ENCODE peak calls at places on chromosomes 2 and 18, in five cellular contexts. One of them, this sample, is unnamed.

GRCh38 chr18:8450013-8450412 is 159.2 kb upstream of the RAB12 start:
- DNase-seq in GM23338: peak; percentile 86
- DNase-seq in PC-3: peak; percentile 18
- DNase-seq in HCT116: peak; percentile 37
- DNase-seq in GM23248: peak; percentile 35
- DNase-seq in this sample: no peak

GRCh38 chr2:81194176-81194575 is 889.6 kb upstream of the LRRTM1 start:
- DNase-seq in GM23338: no peak
- DNase-seq in PC-3: no peak
- DNase-seq in GM23248: no peak
- DNase-seq in HCT116: no peak
- DNase-seq in this sample: no peak

GRCh38 chr2:144015036-144015435 is 504.9 kb downstream of the ZEB2 start:
- DNase-seq in GM23248: peak; percentile 20
- DNase-seq in PC-3: peak; percentile 40
- DNase-seq in HCT116: no peak
- DNase-seq in GM23338: no peak
- DNase-seq in this sample: no peak

GRCh38 chr2:163733301-163733938 is 2.4 kb downstream of the FIGN start:
- DNase-seq in GM23338: no peak
- DNase-seq in PC-3: no peak
- DNase-seq in HCT116: no peak
- DNase-seq in GM23248: peak; percentile 67
- DNase-seq in this sample: no peak

GRCh38 chr18:74196220-74197119 is 48.1 kb downstream of the TIMM21 start:
- DNase-seq in HCT116: peak; percentile 42
- DNase-seq in GM23248: peak; percentile 61
- DNase-seq in PC-3: peak; percentile 75
- DNase-seq in GM23338: peak; percentile 74
- DNase-seq in this sample: peak; percentile 64

GRCh38 chr18:56097561-56098095 is 509.6 kb upstream of the TCF4 start:
- DNase-seq in HCT116: no peak
- DNase-seq in GM23248: no peak
- DNase-seq in GM23338: no peak
- DNase-seq in PC-3: no peak
- DNase-seq in this sample: no peak

GRCh38 chr2:86019121-86019520 is 86.6 kb downstream of the POLR1A start:
- DNase-seq in HCT116: no peak
- DNase-seq in GM23338: no peak
- DNase-seq in GM23248: no peak
- DNase-seq in PC-3: peak; percentile 33
- DNase-seq in this sample: no peak

GRCh38 chr2:75521225-75521872 is 39.4 kb downstream of the EVA1A start:
- DNase-seq in GM23248: no peak
- DNase-seq in HCT116: no peak
- DNase-seq in GM23338: no peak
- DNase-seq in PC-3: no peak
- DNase-seq in this sample: no peak

GRCh38 chr2:188333751-188334524 is 42.3 kb downstream of the GULP1 start:
- DNase-seq in GM23338: no peak
- DNase-seq in GM23248: no peak
- DNase-seq in PC-3: no peak
- DNase-seq in HCT116: no peak
- DNase-seq in this sample: no peak

GRCh38 chr2:129906861-129907235 is 72.6 kb upstream of the RAB6C start:
- DNase-seq in GM23248: no peak
- DNase-seq in HCT116: no peak
- DNase-seq in GM23338: no peak
- DNase-seq in PC-3: no peak
- DNase-seq in this sample: no peak

DNA sequence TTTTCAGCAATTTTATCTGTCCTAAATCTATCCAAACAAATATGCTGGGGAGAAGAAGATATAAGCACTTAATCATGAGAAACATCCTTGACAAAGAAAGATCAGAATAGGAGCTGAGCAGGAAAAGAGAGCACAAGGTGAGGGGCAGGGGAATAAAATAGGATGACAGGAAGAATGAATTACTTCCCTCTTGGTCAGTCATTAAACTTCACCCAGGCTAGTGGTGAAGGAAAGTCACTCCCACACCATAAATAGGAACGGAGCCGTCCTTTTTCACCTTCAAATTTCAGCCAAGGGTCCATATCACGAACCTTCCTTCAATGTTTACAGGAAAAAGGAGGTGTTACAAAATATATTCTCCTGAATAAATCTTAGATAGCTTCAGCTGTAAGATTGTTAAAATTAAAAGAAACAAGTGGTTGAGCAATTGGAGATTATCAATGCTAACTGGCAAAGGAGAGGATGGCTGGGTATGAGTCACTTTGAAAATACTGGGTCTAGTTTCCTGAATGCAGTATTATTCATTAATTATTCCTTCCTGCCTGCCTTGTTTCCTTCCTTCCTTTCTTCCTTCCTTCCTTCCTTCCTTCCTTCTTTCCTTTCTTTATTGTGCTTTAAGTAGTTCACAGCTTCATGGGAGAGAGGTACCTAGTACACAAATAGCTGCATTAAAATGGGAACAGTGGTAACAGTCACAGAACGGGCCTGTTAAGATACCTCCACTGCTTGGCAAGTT is 292.3 kb upstream of the ID2 start:
- DNase-seq in HCT116: no peak
- DNase-seq in PC-3: peak; percentile 63
- DNase-seq in GM23338: no peak
- DNase-seq in GM23248: peak; percentile 65
- DNase-seq in this sample: no peak
- TF ChIP-seq EZH2phosphoT487 in HCT116: no peak
- TF ChIP-seq EZH2phosphoT487 in PC-3: no peak
- TF ChIP-seq EZH2phosphoT487 in GM23338: no peak
- TF ChIP-seq EZH2phosphoT487 in GM23248: no peak
- TF ChIP-seq EZH2phosphoT487 in this sample: no peak

GRCh38 chr2:182228741-182229140 is 198.1 kb downstream of the PDE1A start:
- DNase-seq in GM23248: peak; percentile 94
- DNase-seq in GM23338: no peak
- DNase-seq in HCT116: no peak
- DNase-seq in PC-3: peak; percentile 30
- DNase-seq in this sample: no peak
- H3K27ac ChIP-seq in GM23248: peak overlapping the region; percentile 85
- H3K27ac ChIP-seq in GM23338: no peak overlapping the region
- H3K27ac ChIP-seq in HCT116: no peak overlapping the region
- H3K27ac ChIP-seq in PC-3: peak overlapping the region; percentile 67
- H3K27ac ChIP-seq in this sample: no peak overlapping the region

GRCh38 chr18:76499596-76500340 is 4.7 kb upstream of the ZNF516 start:
- DNase-seq in HCT116: no peak
- DNase-seq in GM23338: no peak
- DNase-seq in PC-3: no peak
- DNase-seq in GM23248: no peak
- DNase-seq in this sample: peak; percentile 84
- TF ChIP-seq EZH2phosphoT487 in HCT116: no peak
- TF ChIP-seq EZH2phosphoT487 in GM23338: no peak
- TF ChIP-seq EZH2phosphoT487 in PC-3: no peak
- TF ChIP-seq EZH2phosphoT487 in GM23248: no peak
- TF ChIP-seq EZH2phosphoT487 in this sample: no peak

GRCh38 chr2:207534390-207534789 is 4.6 kb downstream of the CREB1 start:
- DNase-seq in GM23248: no peak
- DNase-seq in PC-3: no peak
- DNase-seq in GM23338: no peak
- DNase-seq in HCT116: no peak
- DNase-seq in this sample: no peak

GRCh38 chr2:207543272-207543671 is 13.5 kb downstream of the CREB1 start:
- DNase-seq in PC-3: no peak
- DNase-seq in GM23248: no peak
- DNase-seq in GM23338: no peak
- DNase-seq in HCT116: no peak
- DNase-seq in this sample: no peak

GRCh38 chr2:207540431-207540830 is 10.7 kb downstream of the CREB1 start:
- DNase-seq in GM23338: no peak
- DNase-seq in GM23248: no peak
- DNase-seq in PC-3: no peak
- DNase-seq in HCT116: no peak
- DNase-seq in this sample: no peak

GRCh38 chr2:207541933-207542332 is 12.2 kb downstream of the CREB1 start:
- DNase-seq in GM23248: no peak
- DNase-seq in HCT116: no peak
- DNase-seq in PC-3: no peak
- DNase-seq in GM23338: no peak
- DNase-seq in this sample: no peak

GRCh38 chr2:207539470-207539869 is 9.7 kb downstream of the CREB1 start:
- DNase-seq in GM23248: no peak
- DNase-seq in PC-3: no peak
- DNase-seq in HCT116: no peak
- DNase-seq in GM23338: no peak
- DNase-seq in this sample: no peak
- H3K27ac ChIP-seq in GM23248: no peak overlapping the region
- H3K27ac ChIP-seq in PC-3: no peak overlapping the region
- H3K27ac ChIP-seq in HCT116: no peak overlapping the region
- H3K27ac ChIP-seq in GM23338: peak overlapping the region; percentile 6
- H3K27ac ChIP-seq in this sample: no peak overlapping the region

DNA sequence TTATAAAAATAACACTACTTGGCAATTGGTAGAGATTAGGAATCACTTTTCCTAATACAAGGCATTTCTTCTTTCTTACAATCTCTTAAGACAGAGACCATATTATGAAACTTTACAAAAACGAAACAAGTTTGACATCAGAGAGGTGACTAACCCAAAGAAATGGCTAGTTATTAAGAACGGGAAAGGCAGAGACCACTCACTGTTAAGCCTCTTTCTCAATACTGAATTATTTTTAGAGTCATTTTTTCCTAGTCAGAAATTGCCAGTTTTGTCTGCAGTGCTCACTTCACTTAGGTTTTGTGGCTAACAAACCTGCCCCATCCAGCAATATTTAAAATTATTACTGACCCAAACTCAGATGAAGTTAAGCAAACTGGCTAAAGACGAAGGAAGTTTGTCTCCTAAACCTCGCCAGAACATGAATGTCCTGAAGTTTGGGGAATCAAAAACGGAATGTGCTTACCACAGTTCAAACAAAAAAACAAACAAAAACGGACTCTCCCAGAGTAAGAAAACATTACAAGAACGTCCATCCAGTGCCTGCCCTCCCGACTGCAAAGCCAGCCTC is 1.3 kb downstream of the KANSL1L start:
- DNase-seq in PC-3: peak; percentile 36
- DNase-seq in GM23248: peak; percentile 92
- DNase-seq in GM23338: no peak
- DNase-seq in HCT116: no peak
- DNase-seq in this sample: no peak
- TF ChIP-seq EZH2phosphoT487 in PC-3: no peak
- TF ChIP-seq EZH2phosphoT487 in GM23248: no peak
- TF ChIP-seq EZH2phosphoT487 in GM23338: no peak
- TF ChIP-seq EZH2phosphoT487 in HCT116: no peak
- TF ChIP-seq EZH2phosphoT487 in this sample: no peak

DNA sequence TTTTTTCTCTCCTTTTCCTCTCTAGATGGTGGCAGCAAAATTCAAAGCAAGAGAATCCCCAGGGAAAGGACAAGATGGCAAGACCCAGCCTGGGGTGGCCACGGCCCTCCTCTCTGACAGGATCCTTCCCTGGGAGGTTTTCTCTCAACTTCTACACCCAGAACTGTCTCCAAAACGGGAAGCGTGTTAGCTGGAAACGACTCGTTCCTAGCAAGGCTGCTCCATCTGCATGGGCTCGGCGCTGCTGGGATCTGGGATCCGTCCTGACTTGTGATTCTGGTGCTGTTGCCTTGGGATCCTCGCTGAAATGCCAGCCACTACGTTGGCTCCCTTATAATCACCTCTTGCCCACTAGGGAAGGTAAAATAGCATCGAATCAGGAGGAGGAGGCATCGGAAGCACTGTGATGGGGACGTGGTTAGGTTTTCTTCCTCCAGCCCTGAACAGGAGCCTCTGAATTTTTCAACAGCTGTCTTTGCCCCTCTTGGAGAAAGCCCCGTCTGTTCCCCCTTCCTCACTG is 514.8 kb upstream of the MYT1L start:
- DNase-seq in HCT116: no peak
- DNase-seq in GM23248: no peak
- DNase-seq in PC-3: no peak
- DNase-seq in GM23338: no peak
- DNase-seq in this sample: no peak
- H3K27ac ChIP-seq in HCT116: no peak overlapping the region
- H3K27ac ChIP-seq in GM23248: no peak overlapping the region
- H3K27ac ChIP-seq in PC-3: no peak overlapping the region
- H3K27ac ChIP-seq in GM23338: no peak overlapping the region
- H3K27ac ChIP-seq in this sample: no peak overlapping the region

GRCh38 chr2:141393214-141393545 is 737.6 kb downstream of the LRP1B start:
- DNase-seq in HCT116: no peak
- DNase-seq in GM23338: no peak
- DNase-seq in GM23248: peak; percentile 28
- DNase-seq in PC-3: peak; percentile 69
- DNase-seq in this sample: no peak

DNA sequence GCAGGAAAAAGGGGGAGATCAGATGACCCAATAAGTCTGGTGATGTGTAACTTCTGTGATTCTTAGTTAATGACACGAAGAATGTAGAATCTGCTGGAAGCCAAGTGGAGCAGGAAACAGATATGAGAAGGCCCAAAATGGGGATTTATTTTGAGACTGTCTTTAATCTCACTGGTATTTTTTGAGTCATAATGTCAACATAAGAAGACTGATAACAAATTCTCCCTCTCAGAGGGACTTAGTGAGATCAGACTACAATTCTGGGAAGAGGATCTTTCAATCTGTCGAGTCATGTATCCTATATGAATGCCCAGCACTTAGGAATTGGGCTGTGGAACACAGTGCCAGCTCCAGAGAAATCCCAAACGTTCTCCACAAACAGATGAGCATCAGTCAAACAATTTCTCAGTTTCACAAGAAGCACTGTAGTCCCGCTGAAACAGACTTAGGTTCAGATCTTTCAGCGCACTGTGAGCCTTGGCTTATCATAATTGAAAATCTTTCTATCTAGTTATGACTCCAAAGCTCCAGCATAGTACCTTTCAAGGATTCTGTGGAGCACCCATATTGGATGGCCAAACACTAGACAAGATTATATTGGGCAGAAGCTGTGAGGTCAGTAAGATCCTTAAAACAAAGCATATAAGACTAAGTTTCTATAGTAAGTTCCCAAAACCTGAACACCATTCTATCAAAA is 738.2 kb downstream of the LRP1B start:
- DNase-seq in HCT116: no peak
- DNase-seq in GM23248: peak; percentile 13
- DNase-seq in PC-3: peak; percentile 59
- DNase-seq in GM23338: no peak
- DNase-seq in this sample: no peak
- TF ChIP-seq EZH2phosphoT487 in HCT116: no peak
- TF ChIP-seq EZH2phosphoT487 in GM23248: no peak
- TF ChIP-seq EZH2phosphoT487 in PC-3: no peak
- TF ChIP-seq EZH2phosphoT487 in GM23338: no peak
- TF ChIP-seq EZH2phosphoT487 in this sample: no peak

This sample was measured in OCI-LY7.